ENCODE peak calls at places on chromosomes 3 and 15, in seven cellular contexts. M is stimulated activated naive CD4-positive, alpha-beta T cell; C is CD4-positive, alpha-beta T cell; V is HFFc6; Y is NCI-H1092; G is astrocyte; R is cardiac muscle cell. W is an unnamed sample.

GRCh38 chr3:187286467-187287059 is 5.0 kb downstream of the MASP1 start:
- DNase-seq in M (no peak), C (no peak), V (peak), Y (no peak), G (peak), R (no peak), W (peak)

GRCh38 chr15:62439543-62440016 is 274.5 kb upstream of the C2CD4B start:
- DNase-seq in M (no peak), C (no peak), V (peak), Y (no peak), G (no peak), R (no peak), W (no peak)

GRCh38 chr3:130276203-130276803 is 69.2 kb upstream of the COL6A5 start:
- DNase-seq in M (no peak), C (no peak), V (peak), Y (no peak), G (peak), R (peak), W (peak)

GRCh38 chr3:150741497-150742140 is 21.4 kb downstream of the SIAH2 start:
- DNase-seq in M (no peak), C (no peak), V (no peak), Y (no peak), G (peak), R (no peak), W (no peak)

GRCh38 chr15:45892182-45892581 is 257.4 kb downstream of the SQOR start:
- DNase-seq in M (no peak), C (no peak), V (peak), Y (no peak), G (no peak), R (no peak), W (no peak)

GRCh38 chr3:28286595-28286994 is 45.2 kb downstream of the CMC1 start:
- DNase-seq in M (no peak), C (no peak), V (peak), Y (no peak), G (peak), R (peak), W (peak)

GRCh38 chr3:149604125-149604851 is 53.5 kb downstream of the WWTR1 start:
- DNase-seq in M (no peak), C (no peak), V (no peak), Y (no peak), G (no peak), R (no peak), W (no peak)

GRCh38 chr15:97023131-97023844 is 692.8 kb downstream of the NR2F2 start:
- DNase-seq in M (no peak), C (no peak), V (no peak), Y (no peak), G (peak), R (peak), W (no peak)

GRCh38 chr3:57852896-57853295 is 96.8 kb downstream of the SLMAP start:
- DNase-seq in M (no peak), C (no peak), V (peak), Y (no peak), G (peak), R (no peak), W (peak)

GRCh38 chr15:70281811-70282307 is 184.1 kb upstream of the TLE3 start:
- DNase-seq in M (no peak), C (no peak), V (peak), Y (no peak), G (peak), R (no peak), W (no peak)

GRCh38 chr15:101657171-101657570 is 5.0 kb upstream of the TM2D3 start:
- DNase-seq in M (no peak), C (no peak), V (no peak), Y (no peak), G (no peak), R (no peak), W (no peak)

GRCh38 chr15:83850015-83850414 is 196.1 kb downstream of the ADAMTSL3 start:
- DNase-seq in M (no peak), C (no peak), V (no peak), Y (no peak), G (no peak), R (no peak), W (no peak)

GRCh38 chr3:150737874-150738679 is 24.9 kb downstream of the SIAH2 start:
- DNase-seq in M (no peak), C (no peak), V (no peak), Y (no peak), G (peak), R (no peak), W (no peak)

GRCh38 chr3:157172746-157173145 is 12.8 kb upstream of the CCNL1 start:
- DNase-seq in M (no peak), C (no peak), V (no peak), Y (no peak), G (no peak), R (no peak), W (no peak)

GRCh38 chr3:15629860-15630597 is 28.5 kb downstream of the BTD start:
- DNase-seq in M (peak), C (peak), V (peak), Y (peak), G (peak), R (peak), W (peak)

GRCh38 chr3:172546105-172546504 is 22.9 kb upstream of the TNFSF10 start:
- DNase-seq in M (no peak), C (no peak), V (no peak), Y (no peak), G (no peak), R (no peak), W (no peak)